ENCODE peak calls at places on chromosomes 11 and 22, in five cellular contexts. One of them, this sample, is unnamed.
A peak's percentile ranks its signal among the peaks of the same experiment; 100 is the strongest.

GRCh38 chr11:86447763-86448480 is 73.2 kb downstream of the CCDC81 start:
- DNase-seq in tibial nerve: no peak
- DNase-seq in transverse colon: no peak
- DNase-seq in adrenal gland: no peak
- DNase-seq in stomach: no peak
- DNase-seq in this sample: no peak

GRCh38 chr11:35139883-35140282 is 912 bp downstream of the CD44 start:
- DNase-seq in tibial nerve: no peak
- DNase-seq in transverse colon: no peak
- DNase-seq in adrenal gland: no peak
- DNase-seq in stomach: no peak
- DNase-seq in this sample: no peak

GRCh38 chr11:50077526-50077925 is 44.9 kb downstream of the OR4C45 start:
- DNase-seq in tibial nerve: no peak
- DNase-seq in transverse colon: no peak
- DNase-seq in adrenal gland: no peak
- DNase-seq in stomach: no peak
- DNase-seq in this sample: no peak

GRCh38 chr22:31870890-31871289 is 73.4 kb upstream of the YWHAH start:
- DNase-seq in tibial nerve: no peak
- DNase-seq in transverse colon: peak; percentile 19
- DNase-seq in adrenal gland: no peak
- DNase-seq in stomach: no peak
- DNase-seq in this sample: no peak

GRCh38 chr11:117998664-117999353 is 12.6 kb downstream of the IL10RA start:
- DNase-seq in tibial nerve: no peak
- DNase-seq in transverse colon: no peak
- DNase-seq in adrenal gland: no peak
- DNase-seq in stomach: no peak
- DNase-seq in this sample: no peak

GRCh38 chr11:47714554-47715081 is 551 bp downstream of the AGBL2 start:
- DNase-seq in tibial nerve: no peak
- DNase-seq in transverse colon: peak; percentile 18
- DNase-seq in adrenal gland: peak; percentile 24
- DNase-seq in stomach: no peak
- DNase-seq in this sample: no peak

GRCh38 chr11:15194671-15195415 is 80.1 kb downstream of the INSC start:
- DNase-seq in tibial nerve: no peak
- DNase-seq in transverse colon: no peak
- DNase-seq in adrenal gland: no peak
- DNase-seq in stomach: no peak
- DNase-seq in this sample: no peak

GRCh38 chr11:46642627-46643335 is 25.4 kb downstream of the ATG13 start:
- DNase-seq in tibial nerve: no peak
- DNase-seq in transverse colon: no peak
- DNase-seq in adrenal gland: no peak
- DNase-seq in stomach: no peak
- DNase-seq in this sample: no peak

GRCh38 chr11:30420233-30420787 is 97.4 kb downstream of the ARL14EP start:
- DNase-seq in tibial nerve: no peak
- DNase-seq in transverse colon: peak; percentile 9
- DNase-seq in adrenal gland: no peak
- DNase-seq in stomach: no peak
- DNase-seq in this sample: no peak

GRCh38 chr22:22673628-22674027 is 29.2 kb downstream of the GGTLC2 start:
- DNase-seq in tibial nerve: no peak
- DNase-seq in transverse colon: no peak
- DNase-seq in adrenal gland: no peak
- DNase-seq in stomach: no peak
- DNase-seq in this sample: no peak

GRCh38 chr11:73974611-73975478 is 7.8 kb downstream of the UCP2 start:
- DNase-seq in tibial nerve: no peak
- DNase-seq in transverse colon: no peak
- DNase-seq in adrenal gland: no peak
- DNase-seq in stomach: no peak
- DNase-seq in this sample: no peak

GRCh38 chr11:73975479-73975757 is 7.2 kb downstream of the UCP2 start:
- DNase-seq in tibial nerve: no peak
- DNase-seq in transverse colon: no peak
- DNase-seq in adrenal gland: no peak
- DNase-seq in stomach: no peak
- DNase-seq in this sample: no peak

GRCh38 chr11:73978576-73979086 is 4.0 kb downstream of the UCP2 start:
- DNase-seq in tibial nerve: no peak
- DNase-seq in transverse colon: no peak
- DNase-seq in adrenal gland: no peak
- DNase-seq in stomach: no peak
- DNase-seq in this sample: peak; percentile 22

GRCh38 chr11:73977856-73978519 is 4.7 kb downstream of the UCP2 start:
- DNase-seq in tibial nerve: no peak
- DNase-seq in transverse colon: no peak
- DNase-seq in adrenal gland: no peak
- DNase-seq in stomach: no peak
- DNase-seq in this sample: peak; percentile 32

GRCh38 chr11:73976451-73977151 is 6.0 kb downstream of the UCP2 start:
- DNase-seq in tibial nerve: no peak
- DNase-seq in transverse colon: no peak
- DNase-seq in adrenal gland: no peak
- DNase-seq in stomach: no peak
- DNase-seq in this sample: no peak
- TF ChIP-seq POLR2A in tibial nerve: no peak
- TF ChIP-seq POLR2A in transverse colon: no peak
- TF ChIP-seq POLR2A in adrenal gland: no peak
- TF ChIP-seq POLR2A in stomach: no peak
- TF ChIP-seq POLR2A in this sample: no peak

DNA sequence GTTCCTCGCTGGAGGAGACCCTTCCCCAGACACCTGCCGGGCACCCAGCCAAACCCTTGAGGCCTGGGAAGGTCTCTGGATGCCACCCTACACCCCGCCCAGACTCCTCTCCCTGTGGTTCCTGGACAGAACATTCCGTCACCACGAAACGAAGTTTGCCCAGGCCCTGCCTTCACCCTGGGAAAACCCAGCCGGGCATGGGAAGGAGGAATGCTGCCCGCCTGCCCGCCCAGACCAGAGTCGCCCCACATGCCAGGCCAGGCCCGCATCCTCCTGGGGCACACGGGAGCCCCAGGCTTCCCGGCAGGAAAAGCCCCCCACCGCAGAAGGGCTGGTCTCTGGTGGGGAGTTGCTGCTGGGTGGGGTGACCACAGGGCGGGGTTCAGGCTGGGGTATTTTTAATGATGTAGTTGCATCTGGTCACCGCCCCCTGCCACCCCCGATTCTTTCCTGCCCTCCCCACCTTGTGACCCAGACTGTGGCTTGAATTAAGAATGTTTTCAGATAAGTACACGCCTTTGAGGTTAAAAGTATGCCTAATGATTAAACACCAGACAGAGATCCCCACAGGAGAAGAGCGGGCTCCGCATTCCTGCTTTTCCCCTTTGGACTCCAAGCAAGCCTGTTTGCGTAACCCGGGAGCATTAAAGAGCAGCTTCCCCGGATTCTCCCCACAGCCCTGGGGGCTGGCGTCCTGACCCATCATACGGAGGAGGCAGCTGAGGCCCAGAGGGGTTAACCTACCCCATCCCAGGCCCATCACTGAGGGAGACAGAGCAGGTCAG is 44.6 kb upstream of the PPARA start:
- DNase-seq in tibial nerve: no peak
- DNase-seq in transverse colon: peak; percentile 69
- DNase-seq in adrenal gland: peak; percentile 34
- DNase-seq in stomach: peak; percentile 79
- DNase-seq in this sample: no peak
- TF ChIP-seq POLR2A in tibial nerve: no peak
- TF ChIP-seq POLR2A in transverse colon: no peak
- TF ChIP-seq POLR2A in adrenal gland: no peak
- TF ChIP-seq POLR2A in stomach: no peak
- TF ChIP-seq POLR2A in this sample: no peak

DNA sequence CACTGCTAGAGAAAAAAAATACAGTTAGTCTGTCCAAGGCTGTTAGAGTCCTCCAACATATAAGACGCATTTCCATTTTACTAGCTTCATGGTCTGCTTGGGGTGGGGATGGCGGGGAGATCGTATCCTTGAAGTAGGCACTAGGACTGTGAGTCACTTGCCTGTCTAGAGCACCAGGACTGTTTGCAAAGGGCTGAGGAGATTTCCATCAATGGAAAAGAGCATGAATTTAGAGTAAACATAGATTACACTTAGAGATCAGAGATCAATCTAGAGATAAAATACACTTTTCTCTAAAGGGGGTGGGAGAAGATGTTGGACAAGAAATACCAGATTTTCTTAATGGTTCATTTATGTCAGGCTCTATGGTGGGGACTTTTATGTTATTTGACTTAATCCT is 1.7 kb upstream of the MS4A7 start:
- DNase-seq in tibial nerve: no peak
- DNase-seq in transverse colon: no peak
- DNase-seq in adrenal gland: no peak
- DNase-seq in stomach: no peak
- DNase-seq in this sample: no peak
- TF ChIP-seq POLR2A in tibial nerve: no peak
- TF ChIP-seq POLR2A in transverse colon: no peak
- TF ChIP-seq POLR2A in adrenal gland: no peak
- TF ChIP-seq POLR2A in stomach: no peak
- TF ChIP-seq POLR2A in this sample: no peak

DNA sequence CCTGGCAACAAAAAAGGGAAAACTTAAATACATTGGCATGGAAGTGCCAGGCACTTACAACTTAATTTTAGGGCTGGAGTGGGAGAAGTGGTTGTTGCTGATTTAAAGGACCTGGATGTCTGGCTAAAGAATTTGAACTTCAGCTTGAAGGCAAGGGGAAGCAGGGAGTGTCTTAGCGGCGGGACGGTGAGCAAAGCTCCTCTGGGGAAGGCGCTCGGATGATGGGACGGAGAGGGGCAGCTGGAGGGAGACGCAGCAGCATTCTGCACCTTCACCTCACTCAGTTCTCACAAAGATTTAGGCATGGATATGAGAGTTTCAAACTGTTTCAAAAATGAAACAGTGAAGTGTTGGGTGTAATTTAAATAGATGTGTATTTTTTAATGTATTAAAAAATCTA is 967.1 kb downstream of the BRD1 start:
- DNase-seq in tibial nerve: no peak
- DNase-seq in transverse colon: no peak
- DNase-seq in adrenal gland: no peak
- DNase-seq in stomach: no peak
- DNase-seq in this sample: no peak
- TF ChIP-seq POLR2A in tibial nerve: no peak
- TF ChIP-seq POLR2A in transverse colon: no peak
- TF ChIP-seq POLR2A in adrenal gland: no peak
- TF ChIP-seq POLR2A in stomach: no peak
- TF ChIP-seq POLR2A in this sample: no peak

GRCh38 chr22:50626314-50626855 is 1.6 kb downstream of the ARSA start:
- DNase-seq in tibial nerve: no peak
- DNase-seq in transverse colon: no peak
- DNase-seq in adrenal gland: no peak
- DNase-seq in stomach: peak; percentile 24
- DNase-seq in this sample: no peak

GRCh38 chr22:50628543-50629134 is 687 bp upstream of the ARSA start:
- DNase-seq in tibial nerve: no peak
- DNase-seq in transverse colon: no peak
- DNase-seq in adrenal gland: no peak
- DNase-seq in stomach: peak; percentile 21
- DNase-seq in this sample: no peak

GRCh38 chr22:50627452-50627913 is 469 bp downstream of the ARSA start:
- DNase-seq in tibial nerve: no peak
- DNase-seq in transverse colon: peak; percentile 31
- DNase-seq in adrenal gland: peak; percentile 35
- DNase-seq in stomach: peak; percentile 28
- DNase-seq in this sample: no peak

GRCh38 chr22:50626856-50627451 is 998 bp downstream of the ARSA start:
- DNase-seq in tibial nerve: no peak
- DNase-seq in transverse colon: peak; percentile 18
- DNase-seq in adrenal gland: no peak
- DNase-seq in stomach: peak; percentile 28
- DNase-seq in this sample: peak; percentile 50

DNA sequence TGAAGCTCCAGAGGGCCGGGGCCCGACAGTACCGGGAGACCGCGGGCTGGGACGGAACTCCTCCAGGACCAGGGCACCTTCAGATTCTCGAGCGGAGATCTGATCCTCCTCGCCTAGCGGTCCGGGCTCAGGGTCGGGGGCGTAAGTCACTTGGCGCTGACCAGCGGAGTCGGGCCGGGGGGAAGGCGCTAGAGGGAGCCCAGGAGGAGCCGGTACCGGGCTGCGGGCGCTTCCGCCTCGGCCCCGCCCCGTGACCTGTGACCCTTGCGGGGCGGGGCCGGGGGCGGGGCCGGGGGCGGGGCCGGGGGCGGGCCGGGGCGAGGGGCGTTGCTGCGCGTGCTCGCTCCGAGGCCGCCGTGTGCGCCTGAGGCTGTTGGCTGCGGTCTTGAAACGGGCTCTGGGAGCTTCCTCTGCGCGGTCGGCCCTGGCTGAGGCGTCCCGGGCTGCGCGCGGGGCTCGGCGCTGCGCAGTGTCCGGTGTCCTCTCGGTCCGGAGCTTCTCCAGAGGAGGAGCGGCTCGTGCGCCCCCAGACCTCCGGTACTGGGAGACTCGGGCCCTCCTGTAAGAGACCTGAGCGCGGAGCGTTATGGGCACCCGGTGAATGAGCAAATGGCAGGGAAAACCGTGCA is at the start of gene ARSA:
- DNase-seq in tibial nerve: peak; percentile 47
- DNase-seq in transverse colon: peak; percentile 86
- DNase-seq in adrenal gland: peak; percentile 85
- DNase-seq in stomach: peak; percentile 82
- DNase-seq in this sample: peak; percentile 92
- TF ChIP-seq POLR2A in tibial nerve: no peak
- TF ChIP-seq POLR2A in transverse colon: peak; percentile 60
- TF ChIP-seq POLR2A in adrenal gland: peak; percentile 49
- TF ChIP-seq POLR2A in stomach: no peak
- TF ChIP-seq POLR2A in this sample: no peak

GRCh38 chr11:111093061-111093460 is 152.5 kb upstream of the POU2AF2 start:
- DNase-seq in tibial nerve: no peak
- DNase-seq in transverse colon: no peak
- DNase-seq in adrenal gland: no peak
- DNase-seq in stomach: no peak
- DNase-seq in this sample: no peak
- TF ChIP-seq POLR2A in tibial nerve: no peak
- TF ChIP-seq POLR2A in transverse colon: no peak
- TF ChIP-seq POLR2A in adrenal gland: no peak
- TF ChIP-seq POLR2A in stomach: no peak
- TF ChIP-seq POLR2A in this sample: no peak

GRCh38 chr11:33801821-33802413 is 27.6 kb upstream of the FBXO3 start:
- DNase-seq in tibial nerve: no peak
- DNase-seq in transverse colon: no peak
- DNase-seq in adrenal gland: no peak
- DNase-seq in stomach: no peak
- DNase-seq in this sample: no peak

GRCh38 chr11:33802414-33802950 is 28.2 kb upstream of the FBXO3 start:
- DNase-seq in tibial nerve: no peak
- DNase-seq in transverse colon: peak; percentile 49
- DNase-seq in adrenal gland: peak; percentile 62
- DNase-seq in stomach: peak; percentile 58
- DNase-seq in this sample: no peak

DNA sequence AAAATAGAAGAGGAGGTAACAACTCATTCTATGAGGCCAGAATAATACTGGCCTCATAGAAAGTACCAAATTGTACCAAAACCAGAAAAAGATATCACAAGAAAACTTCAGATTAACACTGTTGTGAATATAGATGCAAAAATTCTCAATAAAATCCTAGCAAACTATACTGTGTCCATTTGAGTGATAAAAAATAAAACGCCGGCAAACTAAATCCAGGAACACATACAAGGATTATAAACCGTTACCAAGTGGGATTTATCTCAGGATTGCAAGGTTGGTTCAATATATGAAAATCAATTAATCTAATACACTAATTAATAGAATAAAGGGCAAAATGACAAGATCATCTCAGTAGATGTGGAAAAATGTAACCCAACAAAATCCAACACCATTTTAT is 23.6 kb upstream of the FBXO3 start:
- DNase-seq in tibial nerve: no peak
- DNase-seq in transverse colon: no peak
- DNase-seq in adrenal gland: no peak
- DNase-seq in stomach: no peak
- DNase-seq in this sample: no peak
- TF ChIP-seq POLR2A in tibial nerve: no peak
- TF ChIP-seq POLR2A in transverse colon: no peak
- TF ChIP-seq POLR2A in adrenal gland: no peak
- TF ChIP-seq POLR2A in stomach: no peak
- TF ChIP-seq POLR2A in this sample: no peak

This sample was measured in Peyer's patch.